ENCODE peak calls at places on chromosomes 4 and X, in four cellular contexts. H, M, N and C are unnamed samples.

GRCh38 chr4:2910409-2910808 is 52.8 kb downstream of the NOP14 start:
- DNase-seq in H (no peak), M (no peak), N (no peak), C (no peak)

GRCh38 chrX:10239611-10240064 is 82.9 kb downstream of the CLCN4 start:
- DNase-seq in H (no peak), M (no peak), N (no peak), C (no peak)

GRCh38 chr4:158067646-158068045 is 105.2 kb downstream of the GASK1B start:
- DNase-seq in H (no peak), M (no peak), N (no peak), C (no peak)

GRCh38 chrX:122625821-122626220 is 558.3 kb upstream of the GRIA3 start:
- DNase-seq in H (no peak), M (no peak), N (no peak), C (no peak)

GRCh38 chrX:15059488-15059887 is 186.3 kb downstream of the MOSPD2 start:
- DNase-seq in H (no peak), M (no peak), N (no peak), C (no peak)

GRCh38 chrX:141668371-141668770 is 30.2 kb downstream of the SPANXD start:
- DNase-seq in H (no peak), M (no peak), N (no peak), C (no peak)

GRCh38 chr4:24471623-24472510 is 112.5 kb downstream of the DHX15 start:
- DNase-seq in H (no peak), M (peak), N (no peak), C (peak)

GRCh38 chr4:152921284-152921683 is 14.8 kb upstream of the FHDC1 start:
- DNase-seq in H (no peak), M (no peak), N (no peak), C (no peak)

GRCh38 chr4:53702334-53703266 is 111.3 kb upstream of the LNX1 start:
- DNase-seq in H (peak), M (peak), N (no peak), C (peak)

GRCh38 chr4:95761871-95762270 is 78.0 kb upstream of the PDHA2 start:
- DNase-seq in H (no peak), M (no peak), N (no peak), C (no peak)

GRCh38 chrX:42720209-42720608 is 57.8 kb downstream of the PPP1R2C start:
- DNase-seq in H (no peak), M (no peak), N (no peak), C (no peak)

GRCh38 chrX:8730812-8731578 is 942 bp downstream of the ANOS1 start:
- DNase-seq in H (no peak), M (no peak), N (no peak), C (no peak)

DNA sequence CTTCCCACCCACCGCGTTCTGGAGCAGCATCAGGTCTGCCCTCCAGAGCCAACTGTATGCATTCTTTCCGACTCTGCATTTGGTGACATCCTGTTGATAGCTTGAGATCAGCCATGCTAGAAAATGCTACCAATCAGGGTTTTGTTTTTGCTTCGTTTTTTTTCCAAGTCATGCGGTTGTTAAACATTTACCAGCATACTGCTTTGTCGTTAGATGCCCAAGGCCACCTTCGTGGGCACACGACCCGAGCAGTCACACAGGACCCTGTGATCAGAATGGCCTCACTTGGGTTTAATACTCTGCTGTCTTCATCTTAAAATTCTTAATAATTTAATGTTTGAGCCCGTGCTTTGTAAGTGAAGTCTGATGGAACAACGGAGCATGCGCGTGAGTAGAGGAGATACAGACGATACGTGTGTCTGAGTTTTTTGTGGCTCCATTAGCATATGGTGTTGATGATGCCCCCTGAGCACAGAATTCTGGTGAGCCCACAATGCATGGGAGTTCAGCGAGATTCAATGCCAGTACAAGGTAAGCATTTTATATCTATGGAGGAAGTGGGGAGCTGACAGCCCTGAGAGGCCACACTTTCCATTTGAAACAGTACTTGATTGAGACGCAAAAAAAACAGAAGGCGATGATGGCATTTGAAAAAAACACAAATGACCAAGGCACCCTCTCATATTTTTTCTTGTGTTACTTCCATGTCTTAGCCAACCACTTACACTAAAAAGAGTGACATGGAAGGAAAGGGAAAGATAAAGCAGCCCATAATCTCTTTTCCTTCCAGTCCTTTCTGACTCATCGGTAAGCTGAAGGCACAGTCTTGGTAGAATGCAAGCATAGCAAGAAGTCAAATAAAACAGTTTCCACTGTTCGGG is 323.6 kb downstream of the BCOR start:
- DNase-seq in H (no peak), M (no peak), N (no peak), C (no peak)
- TF ChIP-seq POLR2A in H (no peak), M (no peak), N (no peak), C (no peak)

GRCh38 chr4:123443401-123444297 is 47.1 kb downstream of the SPRY1 start:
- DNase-seq in H (no peak), M (no peak), N (no peak), C (no peak)

GRCh38 chr4:123444298-123444731 is 47.7 kb downstream of the SPRY1 start:
- DNase-seq in H (no peak), M (no peak), N (no peak), C (no peak)

GRCh38 chr4:123449780-123450179 is 53.2 kb downstream of the SPRY1 start:
- DNase-seq in H (no peak), M (no peak), N (no peak), C (no peak)

GRCh38 chr4:123449362-123449761 is 52.8 kb downstream of the SPRY1 start:
- DNase-seq in H (no peak), M (no peak), N (no peak), C (no peak)

GRCh38 chr4:123446791-123447474 is 50.3 kb downstream of the SPRY1 start:
- DNase-seq in H (no peak), M (no peak), N (no peak), C (no peak)
- TF ChIP-seq POLR2AphosphoS5 in H (no peak), M (no peak), N (no peak), C (no peak)

GRCh38 chrX:120310861-120311631 is at the start of gene TMEM255A:
- DNase-seq in H (no peak), M (peak), N (no peak), C (no peak)

GRCh38 chrX:120311632-120312000 is 355 bp upstream of the TMEM255A start:
- DNase-seq in H (no peak), M (no peak), N (no peak), C (no peak)

GRCh38 chrX:120309873-120310730 is 1.2 kb downstream of the TMEM255A start:
- DNase-seq in H (no peak), M (no peak), N (no peak), C (peak)

GRCh38 chrX:120308558-120308957 is 2.7 kb downstream of the TMEM255A start:
- DNase-seq in H (no peak), M (no peak), N (no peak), C (no peak)

GRCh38 chrX:120308959-120309872 is 2.0 kb downstream of the TMEM255A start:
- DNase-seq in H (peak), M (peak), N (peak), C (peak)
- TF ChIP-seq POLR2A in H (no peak), M (no peak), N (no peak), C (no peak)

GRCh38 chr4:173211838-173212237 is 43.2 kb downstream of the GALNT7 start:
- DNase-seq in H (no peak), M (no peak), N (peak), C (no peak)
- TF ChIP-seq POLR2AphosphoS5 in H (no peak), M (no peak), N (peak), C (no peak)

GRCh38 chr4:7981738-7982394 is 42.2 kb upstream of the AFAP1 start:
- DNase-seq in H (no peak), M (no peak), N (no peak), C (no peak)
- TF ChIP-seq POLR2A in H (no peak), M (no peak), N (no peak), C (no peak)

DNA sequence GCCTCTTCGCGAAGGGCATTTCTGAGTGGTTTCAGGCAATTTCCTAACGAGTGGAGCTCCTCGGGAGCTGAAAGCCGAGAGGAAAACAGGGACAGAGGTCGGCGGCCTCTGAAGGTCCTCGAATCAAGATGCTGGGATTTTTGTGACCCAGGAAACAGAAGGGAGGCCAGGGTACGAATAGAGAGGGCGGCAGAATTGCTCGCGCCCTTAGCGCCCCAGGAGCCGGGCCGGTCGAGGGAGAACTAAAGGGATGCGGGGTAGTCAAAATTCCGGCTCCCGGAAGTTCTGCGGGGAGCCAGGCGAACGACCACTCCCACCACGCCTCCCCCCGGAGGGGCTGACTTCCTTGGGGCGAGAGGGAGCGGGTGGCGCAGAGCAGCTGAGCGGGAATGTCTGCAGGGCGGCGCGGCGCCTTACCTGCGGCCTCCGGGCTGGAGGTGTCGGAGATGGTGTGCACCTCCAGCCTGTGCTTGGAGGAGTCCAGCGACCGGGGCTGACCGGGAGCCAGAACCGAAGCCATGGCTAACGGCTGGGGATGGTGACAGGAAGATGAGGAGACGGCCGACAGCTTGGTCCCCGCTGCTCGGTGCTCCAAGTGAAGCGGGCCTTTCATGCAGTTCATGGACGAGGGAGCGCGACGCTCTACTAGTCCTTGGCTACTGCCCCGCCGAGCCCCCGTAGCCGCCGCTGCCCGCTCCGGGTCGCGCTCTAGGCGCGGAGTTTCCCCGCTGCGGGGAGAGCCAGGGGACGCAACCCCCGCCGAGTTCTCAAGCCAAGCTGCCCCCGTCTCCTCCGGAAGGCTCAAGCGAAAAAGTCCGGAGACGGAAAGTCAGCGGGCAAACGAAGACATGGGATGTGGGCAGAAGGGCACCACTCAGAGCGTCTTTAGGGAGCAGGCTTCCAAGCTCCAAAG is 782 bp downstream of the PITX2 start:
- DNase-seq in H (no peak), M (no peak), N (no peak), C (no peak)
- TF ChIP-seq POLR2AphosphoS5 in H (no peak), M (no peak), N (no peak), C (no peak)

GRCh38 chr4:88457307-88458090 is 580 bp downstream of the HERC5 start:
- DNase-seq in H (no peak), M (peak), N (peak), C (peak)
- TF ChIP-seq POLR2A in H (no peak), M (no peak), N (no peak), C (no peak)

DNA sequence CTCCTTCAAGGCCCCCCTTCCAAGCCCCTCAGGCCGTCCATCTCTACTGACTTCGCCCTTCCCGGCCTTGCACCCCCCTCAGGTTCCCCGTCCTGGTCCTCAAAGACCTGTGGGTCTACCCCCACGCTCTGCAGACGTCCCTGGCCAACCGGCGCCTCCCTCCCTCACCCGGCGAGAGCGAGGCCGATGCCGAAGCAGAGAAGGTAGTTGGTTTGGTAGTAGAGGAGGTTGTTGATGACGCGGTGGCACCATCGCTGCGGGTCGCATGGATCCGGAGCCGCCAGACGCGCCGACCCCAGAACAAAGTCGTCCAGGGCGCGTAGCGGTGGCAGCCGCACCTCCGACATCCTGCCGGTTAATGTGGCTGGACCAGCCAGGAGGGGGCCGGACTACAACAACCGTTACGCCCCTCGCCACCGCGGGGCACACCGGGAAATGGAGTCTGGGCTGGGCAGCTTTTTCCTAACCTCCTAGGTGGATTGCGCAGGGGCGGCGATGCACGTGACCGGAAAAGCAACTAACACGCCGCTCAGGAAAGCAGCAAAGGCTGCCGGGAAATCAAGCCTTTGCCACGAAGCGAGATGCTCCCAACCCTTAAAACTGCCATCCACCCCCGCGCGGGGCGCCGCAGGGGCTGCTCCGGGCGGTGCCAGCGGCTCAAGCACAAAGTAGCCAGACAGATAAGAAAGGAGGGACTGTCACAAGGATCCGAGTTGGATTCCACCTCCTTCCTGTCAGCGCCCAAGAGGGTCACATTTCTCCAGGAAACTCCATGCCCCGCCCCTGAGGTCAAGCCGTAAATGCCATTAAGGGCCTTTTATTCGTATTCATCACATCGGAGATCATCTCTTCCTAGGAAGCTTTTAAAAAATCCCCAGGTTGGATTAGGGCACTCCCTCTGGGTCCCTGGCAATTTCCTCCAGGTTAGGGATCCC is at the start of gene PRAF2:
- DNase-seq in H (peak), M (peak), N (peak), C (peak)
- TF ChIP-seq POLR2AphosphoS5 in H (peak), M (no peak), N (peak), C (no peak)